ENCODE peak calls at places on chromosomes 7 and 10, in six cellular contexts. One of them, this sample, is unnamed.

GRCh38 chr7:45159296-45159695 is 1.7 kb downstream of the RAMP3 start:
- DNase-seq in adrenal gland: no peak
- DNase-seq in RWPE1: no peak
- DNase-seq in psoas muscle: peak
- DNase-seq in B cell: no peak
- DNase-seq in right atrium auricular region: no peak
- DNase-seq in this sample: no peak

GRCh38 chr10:63819753-63820347 is 298.6 kb downstream of the REEP3 start:
- DNase-seq in RWPE1: peak
- DNase-seq in B cell: no peak
- DNase-seq in adrenal gland: peak
- DNase-seq in right atrium auricular region: peak
- DNase-seq in psoas muscle: peak
- DNase-seq in this sample: peak

GRCh38 chr10:43221419-43222293 is 45.2 kb downstream of the RASGEF1A start:
- DNase-seq in psoas muscle: peak
- DNase-seq in B cell: peak
- DNase-seq in right atrium auricular region: no peak
- DNase-seq in adrenal gland: no peak
- DNase-seq in RWPE1: no peak
- DNase-seq in this sample: no peak

GRCh38 chr7:139355320-139355719 is 4.4 kb upstream of the LUC7L2 start:
- DNase-seq in right atrium auricular region: no peak
- DNase-seq in B cell: no peak
- DNase-seq in psoas muscle: no peak
- DNase-seq in adrenal gland: no peak
- DNase-seq in RWPE1: no peak
- DNase-seq in this sample: no peak

GRCh38 chr10:132443605-132443997 is 46.6 kb downstream of the PWWP2B start:
- DNase-seq in adrenal gland: peak
- DNase-seq in RWPE1: no peak
- DNase-seq in right atrium auricular region: no peak
- DNase-seq in psoas muscle: no peak
- DNase-seq in B cell: peak
- DNase-seq in this sample: peak

GRCh38 chr10:21649441-21649872 is 115.4 kb downstream of the MLLT10 start:
- DNase-seq in RWPE1: no peak
- DNase-seq in B cell: no peak
- DNase-seq in psoas muscle: no peak
- DNase-seq in right atrium auricular region: no peak
- DNase-seq in adrenal gland: no peak
- DNase-seq in this sample: no peak

GRCh38 chr10:12077580-12078180 is 8.9 kb downstream of the DHTKD1 start:
- DNase-seq in RWPE1: no peak
- DNase-seq in adrenal gland: no peak
- DNase-seq in B cell: peak
- DNase-seq in right atrium auricular region: no peak
- DNase-seq in psoas muscle: no peak
- DNase-seq in this sample: no peak

GRCh38 chr10:71970331-71970730 is 6.1 kb downstream of the CHST3 start:
- DNase-seq in right atrium auricular region: no peak
- DNase-seq in psoas muscle: peak
- DNase-seq in B cell: no peak
- DNase-seq in adrenal gland: no peak
- DNase-seq in RWPE1: peak
- DNase-seq in this sample: no peak

GRCh38 chr7:111439977-111440376 is 122.3 kb downstream of the IMMP2L start:
- DNase-seq in B cell: no peak
- DNase-seq in psoas muscle: no peak
- DNase-seq in right atrium auricular region: no peak
- DNase-seq in adrenal gland: no peak
- DNase-seq in RWPE1: no peak
- DNase-seq in this sample: peak

GRCh38 chr10:77619964-77620703 is 17.5 kb downstream of the KCNMA1 start:
- DNase-seq in right atrium auricular region: no peak
- DNase-seq in RWPE1: no peak
- DNase-seq in B cell: no peak
- DNase-seq in adrenal gland: no peak
- DNase-seq in psoas muscle: no peak
- DNase-seq in this sample: no peak

GRCh38 chr7:128362670-128363069 is 1.2 kb upstream of the PRRT4 start:
- DNase-seq in B cell: no peak
- DNase-seq in RWPE1: no peak
- DNase-seq in psoas muscle: no peak
- DNase-seq in adrenal gland: no peak
- DNase-seq in right atrium auricular region: no peak
- DNase-seq in this sample: peak

GRCh38 chr10:3907514-3907913 is 122.5 kb upstream of the KLF6 start:
- DNase-seq in RWPE1: no peak
- DNase-seq in psoas muscle: peak
- DNase-seq in adrenal gland: no peak
- DNase-seq in B cell: no peak
- DNase-seq in right atrium auricular region: peak
- DNase-seq in this sample: no peak

GRCh38 chr7:80088705-80089104 is 45.9 kb upstream of the GNAI1 start:
- DNase-seq in right atrium auricular region: no peak
- DNase-seq in adrenal gland: no peak
- DNase-seq in RWPE1: no peak
- DNase-seq in B cell: no peak
- DNase-seq in psoas muscle: no peak
- DNase-seq in this sample: peak

GRCh38 chr7:12212051-12212485 is 974 bp downstream of the TMEM106B start:
- DNase-seq in B cell: no peak
- DNase-seq in right atrium auricular region: no peak
- DNase-seq in RWPE1: peak
- DNase-seq in adrenal gland: peak
- DNase-seq in psoas muscle: no peak
- DNase-seq in this sample: no peak

GRCh38 chr10:110615057-110615630 is 29.0 kb upstream of the RBM20 start:
- DNase-seq in RWPE1: no peak
- DNase-seq in psoas muscle: no peak
- DNase-seq in B cell: no peak
- DNase-seq in adrenal gland: no peak
- DNase-seq in right atrium auricular region: no peak
- DNase-seq in this sample: peak

GRCh38 chr10:86755454-86755739 is 1.0 kb upstream of the BMPR1A start:
- DNase-seq in RWPE1: no peak
- DNase-seq in B cell: no peak
- DNase-seq in psoas muscle: no peak
- DNase-seq in adrenal gland: no peak
- DNase-seq in right atrium auricular region: no peak
- DNase-seq in this sample: no peak

GRCh38 chr10:86756511-86757109 is at the start of gene BMPR1A:
- DNase-seq in adrenal gland: peak
- DNase-seq in right atrium auricular region: no peak
- DNase-seq in psoas muscle: peak
- DNase-seq in B cell: no peak
- DNase-seq in RWPE1: no peak
- DNase-seq in this sample: peak

GRCh38 chr10:86758231-86759072 is 2.0 kb downstream of the BMPR1A start:
- DNase-seq in B cell: no peak
- DNase-seq in right atrium auricular region: no peak
- DNase-seq in RWPE1: peak
- DNase-seq in psoas muscle: no peak
- DNase-seq in adrenal gland: no peak
- DNase-seq in this sample: no peak

GRCh38 chr10:86755740-86756510 is 494 bp upstream of the BMPR1A start:
- DNase-seq in B cell: peak
- DNase-seq in psoas muscle: peak
- DNase-seq in RWPE1: peak
- DNase-seq in adrenal gland: peak
- DNase-seq in right atrium auricular region: peak
- DNase-seq in this sample: peak

GRCh38 chr10:86757110-86757790 is 831 bp downstream of the BMPR1A start:
- DNase-seq in RWPE1: peak
- DNase-seq in right atrium auricular region: no peak
- DNase-seq in B cell: no peak
- DNase-seq in adrenal gland: peak
- DNase-seq in psoas muscle: peak
- DNase-seq in this sample: peak
- TF ChIP-seq CTCF in RWPE1: peak
- TF ChIP-seq CTCF in right atrium auricular region: no peak
- TF ChIP-seq CTCF in B cell: no peak
- TF ChIP-seq CTCF in adrenal gland: peak
- TF ChIP-seq CTCF in psoas muscle: peak
- TF ChIP-seq CTCF in this sample: peak

GRCh38 chr7:68725843-68726242 is 872.4 kb upstream of the AUTS2 start:
- DNase-seq in psoas muscle: no peak
- DNase-seq in adrenal gland: no peak
- DNase-seq in right atrium auricular region: no peak
- DNase-seq in B cell: no peak
- DNase-seq in RWPE1: no peak
- DNase-seq in this sample: no peak
- TF ChIP-seq CTCF in psoas muscle: no peak
- TF ChIP-seq CTCF in adrenal gland: no peak
- TF ChIP-seq CTCF in right atrium auricular region: no peak
- TF ChIP-seq CTCF in B cell: no peak
- TF ChIP-seq CTCF in RWPE1: no peak
- TF ChIP-seq CTCF in this sample: peak

DNA sequence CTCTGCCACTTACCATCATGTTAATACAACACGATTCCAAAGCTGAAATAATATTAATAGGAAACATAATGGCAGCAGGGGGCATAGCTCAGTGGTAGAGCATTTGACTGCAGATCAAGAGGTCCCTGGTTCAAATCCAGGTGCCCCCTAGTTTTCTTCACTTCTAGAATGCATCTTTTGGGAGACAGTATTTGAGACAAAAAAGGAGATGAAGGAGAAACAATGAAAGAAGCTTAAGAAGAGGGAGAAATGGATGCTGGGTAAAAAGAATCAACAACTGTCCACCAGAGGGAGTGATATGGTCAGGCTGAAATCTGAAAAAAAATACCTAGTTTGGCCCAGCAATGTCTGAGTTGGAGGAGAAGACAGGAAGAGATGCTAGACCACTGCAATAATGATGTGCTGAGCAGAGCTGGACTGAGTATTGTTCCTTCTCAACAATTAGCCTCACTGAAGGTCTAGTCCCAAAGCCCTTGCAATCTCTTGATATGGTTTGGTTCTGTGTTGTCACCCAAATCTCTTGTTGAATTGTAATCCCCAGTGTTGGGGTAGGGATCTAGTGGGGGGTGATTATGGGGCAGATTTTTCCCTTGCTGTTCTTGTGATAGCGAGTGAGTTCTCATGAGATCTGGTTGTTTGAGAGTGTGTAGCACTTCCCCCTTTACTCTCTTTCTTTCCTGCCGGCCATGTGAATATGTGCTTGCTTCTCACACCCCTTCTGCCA is 48.3 kb downstream of the ZNF783 start:
- DNase-seq in RWPE1: peak
- DNase-seq in psoas muscle: no peak
- DNase-seq in adrenal gland: peak
- DNase-seq in right atrium auricular region: peak
- DNase-seq in B cell: no peak
- DNase-seq in this sample: peak
- TF ChIP-seq CTCF in RWPE1: peak
- TF ChIP-seq CTCF in psoas muscle: peak
- TF ChIP-seq CTCF in adrenal gland: peak
- TF ChIP-seq CTCF in right atrium auricular region: peak
- TF ChIP-seq CTCF in B cell: peak
- TF ChIP-seq CTCF in this sample: peak

GRCh38 chr10:88472540-88472939 is 110.6 kb downstream of the RNLS start:
- DNase-seq in B cell: no peak
- DNase-seq in RWPE1: peak
- DNase-seq in adrenal gland: no peak
- DNase-seq in right atrium auricular region: no peak
- DNase-seq in psoas muscle: no peak
- DNase-seq in this sample: peak
- TF ChIP-seq CTCF in B cell: no peak
- TF ChIP-seq CTCF in RWPE1: no peak
- TF ChIP-seq CTCF in adrenal gland: no peak
- TF ChIP-seq CTCF in right atrium auricular region: peak
- TF ChIP-seq CTCF in psoas muscle: no peak
- TF ChIP-seq CTCF in this sample: peak

DNA sequence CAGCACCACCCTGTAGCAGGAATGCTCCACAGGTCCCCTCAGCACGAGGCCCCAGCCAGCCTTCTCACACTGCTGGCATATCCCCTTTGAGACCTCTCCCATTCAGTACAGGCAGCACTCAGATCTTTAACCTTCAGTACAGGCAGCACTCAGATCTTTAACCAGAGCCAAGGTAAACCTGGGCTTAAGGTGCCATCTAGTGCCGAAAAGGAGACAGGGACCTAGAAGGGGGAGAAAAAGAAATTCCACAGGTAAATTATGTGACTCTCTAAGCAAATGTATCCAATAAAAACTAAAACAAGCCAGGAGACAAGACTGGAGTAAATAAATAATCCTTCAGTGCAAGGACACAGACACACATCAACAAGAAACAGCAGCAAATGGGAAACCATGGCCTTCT is 358.6 kb downstream of the PTPRN2 start:
- DNase-seq in psoas muscle: no peak
- DNase-seq in adrenal gland: no peak
- DNase-seq in RWPE1: no peak
- DNase-seq in B cell: no peak
- DNase-seq in right atrium auricular region: no peak
- DNase-seq in this sample: no peak
- TF ChIP-seq CTCF in psoas muscle: no peak
- TF ChIP-seq CTCF in adrenal gland: no peak
- TF ChIP-seq CTCF in RWPE1: no peak
- TF ChIP-seq CTCF in B cell: no peak
- TF ChIP-seq CTCF in right atrium auricular region: no peak
- TF ChIP-seq CTCF in this sample: no peak

GRCh38 chr10:48470893-48471805 is 133.7 kb downstream of the ARHGAP22 start:
- DNase-seq in right atrium auricular region: no peak
- DNase-seq in psoas muscle: peak
- DNase-seq in adrenal gland: no peak
- DNase-seq in B cell: no peak
- DNase-seq in RWPE1: peak
- DNase-seq in this sample: peak
- TF ChIP-seq CTCF in right atrium auricular region: no peak
- TF ChIP-seq CTCF in psoas muscle: no peak
- TF ChIP-seq CTCF in adrenal gland: no peak
- TF ChIP-seq CTCF in B cell: no peak
- TF ChIP-seq CTCF in RWPE1: peak
- TF ChIP-seq CTCF in this sample: peak

DNA sequence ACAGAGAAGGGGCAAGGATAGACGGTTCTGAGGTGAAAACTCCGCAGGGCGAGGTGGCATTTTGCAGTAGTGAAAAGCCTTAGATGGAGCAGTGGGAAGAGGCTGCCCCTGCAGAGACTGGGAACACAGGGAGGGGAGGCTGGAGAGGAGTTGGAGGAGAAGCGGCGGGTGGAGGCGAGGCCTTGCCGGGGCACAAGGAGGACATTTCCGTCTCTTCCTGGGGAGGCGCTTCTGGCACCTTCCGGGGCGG is 42.6 kb downstream of the LDB3 start:
- DNase-seq in RWPE1: no peak
- DNase-seq in right atrium auricular region: no peak
- DNase-seq in adrenal gland: no peak
- DNase-seq in B cell: no peak
- DNase-seq in psoas muscle: no peak
- DNase-seq in this sample: no peak
- TF ChIP-seq CTCF in RWPE1: no peak
- TF ChIP-seq CTCF in right atrium auricular region: no peak
- TF ChIP-seq CTCF in adrenal gland: peak
- TF ChIP-seq CTCF in B cell: peak
- TF ChIP-seq CTCF in psoas muscle: no peak
- TF ChIP-seq CTCF in this sample: no peak